ENCODE peak calls at places on chromosomes 7 and 10, in nine cellular contexts. One of them, this sample, is unnamed.

GRCh38 chr10:15796762-15797161 is 63.5 kb downstream of the MINDY3 start:
- DNase-seq in stimulated activated CD4-positive, alpha-beta T cell treated with anti-CD3 and anti-CD28 coated beads, Interleukin-15, amount 100 ng/mL, for 1 hour: no peak
- DNase-seq in HFFc6: no peak
- DNase-seq in HTR-8/SVneo: no peak
- DNase-seq in nephron progenitor cell: no peak
- DNase-seq in dorsolateral prefrontal cortex: no peak
- DNase-seq in KG1: no peak
- DNase-seq in ELR: no peak
- DNase-seq in amygdala: no peak
- DNase-seq in this sample: no peak

GRCh38 chr10:57880441-57881301 is 387.0 kb downstream of the IPMK start:
- DNase-seq in KG1: no peak
- DNase-seq in stimulated activated CD4-positive, alpha-beta T cell treated with anti-CD3 and anti-CD28 coated beads, Interleukin-15, amount 100 ng/mL, for 1 hour: no peak
- DNase-seq in nephron progenitor cell: no peak
- DNase-seq in dorsolateral prefrontal cortex: no peak
- DNase-seq in amygdala: no peak
- DNase-seq in HFFc6: no peak
- DNase-seq in HTR-8/SVneo: no peak
- DNase-seq in ELR: peak; percentile 5
- DNase-seq in this sample: no peak

GRCh38 chr7:142884285-142884637 is 1.3 kb downstream of the TRPV6 start:
- DNase-seq in amygdala: no peak
- DNase-seq in KG1: no peak
- DNase-seq in dorsolateral prefrontal cortex: no peak
- DNase-seq in ELR: no peak
- DNase-seq in HFFc6: no peak
- DNase-seq in stimulated activated CD4-positive, alpha-beta T cell treated with anti-CD3 and anti-CD28 coated beads, Interleukin-15, amount 100 ng/mL, for 1 hour: no peak
- DNase-seq in nephron progenitor cell: no peak
- DNase-seq in HTR-8/SVneo: no peak
- DNase-seq in this sample: no peak

GRCh38 chr10:92208736-92209135 is 82.1 kb downstream of the CPEB3 start:
- DNase-seq in amygdala: no peak
- DNase-seq in HTR-8/SVneo: no peak
- DNase-seq in stimulated activated CD4-positive, alpha-beta T cell treated with anti-CD3 and anti-CD28 coated beads, Interleukin-15, amount 100 ng/mL, for 1 hour: no peak
- DNase-seq in nephron progenitor cell: no peak
- DNase-seq in ELR: peak; percentile 59
- DNase-seq in dorsolateral prefrontal cortex: no peak
- DNase-seq in HFFc6: peak; percentile 39
- DNase-seq in KG1: no peak
- DNase-seq in this sample: peak; percentile 25

GRCh38 chr10:124622158-124622557 is 122.0 kb downstream of the FAM53B start:
- DNase-seq in amygdala: no peak
- DNase-seq in KG1: no peak
- DNase-seq in HTR-8/SVneo: no peak
- DNase-seq in stimulated activated CD4-positive, alpha-beta T cell treated with anti-CD3 and anti-CD28 coated beads, Interleukin-15, amount 100 ng/mL, for 1 hour: no peak
- DNase-seq in nephron progenitor cell: no peak
- DNase-seq in HFFc6: no peak
- DNase-seq in dorsolateral prefrontal cortex: no peak
- DNase-seq in ELR: no peak
- DNase-seq in this sample: no peak

GRCh38 chr7:126501617-126502016 is 751.1 kb downstream of the GRM8 start:
- DNase-seq in stimulated activated CD4-positive, alpha-beta T cell treated with anti-CD3 and anti-CD28 coated beads, Interleukin-15, amount 100 ng/mL, for 1 hour: no peak
- DNase-seq in dorsolateral prefrontal cortex: no peak
- DNase-seq in ELR: no peak
- DNase-seq in KG1: no peak
- DNase-seq in HTR-8/SVneo: no peak
- DNase-seq in amygdala: no peak
- DNase-seq in nephron progenitor cell: no peak
- DNase-seq in HFFc6: no peak
- DNase-seq in this sample: no peak

GRCh38 chr10:26407406-26407969 is 30.7 kb upstream of the APBB1IP start:
- DNase-seq in HFFc6: peak; percentile 93
- DNase-seq in KG1: no peak
- DNase-seq in ELR: peak; percentile 97
- DNase-seq in nephron progenitor cell: no peak
- DNase-seq in amygdala: no peak
- DNase-seq in HTR-8/SVneo: no peak
- DNase-seq in dorsolateral prefrontal cortex: no peak
- DNase-seq in stimulated activated CD4-positive, alpha-beta T cell treated with anti-CD3 and anti-CD28 coated beads, Interleukin-15, amount 100 ng/mL, for 1 hour: no peak
- DNase-seq in this sample: peak; percentile 97

GRCh38 chr7:128162666-128163065 is 78.4 kb upstream of the LEP start:
- DNase-seq in HTR-8/SVneo: no peak
- DNase-seq in ELR: no peak
- DNase-seq in KG1: no peak
- DNase-seq in HFFc6: no peak
- DNase-seq in amygdala: no peak
- DNase-seq in nephron progenitor cell: no peak
- DNase-seq in stimulated activated CD4-positive, alpha-beta T cell treated with anti-CD3 and anti-CD28 coated beads, Interleukin-15, amount 100 ng/mL, for 1 hour: no peak
- DNase-seq in dorsolateral prefrontal cortex: no peak
- DNase-seq in this sample: no peak

GRCh38 chr7:88254721-88255120 is 34.9 kb upstream of the SRI start:
- DNase-seq in amygdala: no peak
- DNase-seq in ELR: peak; percentile 49
- DNase-seq in dorsolateral prefrontal cortex: no peak
- DNase-seq in HTR-8/SVneo: no peak
- DNase-seq in stimulated activated CD4-positive, alpha-beta T cell treated with anti-CD3 and anti-CD28 coated beads, Interleukin-15, amount 100 ng/mL, for 1 hour: no peak
- DNase-seq in HFFc6: peak; percentile 0
- DNase-seq in KG1: no peak
- DNase-seq in nephron progenitor cell: no peak
- DNase-seq in this sample: peak; percentile 100

GRCh38 chr7:84647797-84648762 is 453.5 kb upstream of the SEMA3A start:
- DNase-seq in amygdala: no peak
- DNase-seq in KG1: no peak
- DNase-seq in HTR-8/SVneo: no peak
- DNase-seq in ELR: peak; percentile 83
- DNase-seq in dorsolateral prefrontal cortex: no peak
- DNase-seq in HFFc6: peak; percentile 81
- DNase-seq in nephron progenitor cell: no peak
- DNase-seq in stimulated activated CD4-positive, alpha-beta T cell treated with anti-CD3 and anti-CD28 coated beads, Interleukin-15, amount 100 ng/mL, for 1 hour: no peak
- DNase-seq in this sample: peak; percentile 44

GRCh38 chr7:85178531-85179298 is 8.1 kb downstream of the SEMA3D start:
- DNase-seq in ELR: no peak
- DNase-seq in HTR-8/SVneo: no peak
- DNase-seq in stimulated activated CD4-positive, alpha-beta T cell treated with anti-CD3 and anti-CD28 coated beads, Interleukin-15, amount 100 ng/mL, for 1 hour: no peak
- DNase-seq in KG1: no peak
- DNase-seq in dorsolateral prefrontal cortex: no peak
- DNase-seq in amygdala: no peak
- DNase-seq in nephron progenitor cell: no peak
- DNase-seq in HFFc6: no peak
- DNase-seq in this sample: no peak

GRCh38 chr7:130350945-130351663 is 6.5 kb downstream of the CPA5 start:
- DNase-seq in amygdala: no peak
- DNase-seq in HTR-8/SVneo: no peak
- DNase-seq in KG1: no peak
- DNase-seq in dorsolateral prefrontal cortex: no peak
- DNase-seq in stimulated activated CD4-positive, alpha-beta T cell treated with anti-CD3 and anti-CD28 coated beads, Interleukin-15, amount 100 ng/mL, for 1 hour: no peak
- DNase-seq in nephron progenitor cell: peak; percentile 35
- DNase-seq in HFFc6: no peak
- DNase-seq in ELR: no peak
- DNase-seq in this sample: no peak

This sample was measured in RCC 7860.